ENCODE peak calls at places on chromosomes 11 and 22, in four cellular contexts. One of them, this sample, is unnamed.

GRCh38 chr11:64231536-64231935 is 1.2 kb downstream of the DNAJC4 start:
- DNase-seq in T-cell: no peak
- DNase-seq in T-helper 9 cell: no peak
- DNase-seq in upper lobe of right lung: no peak
- DNase-seq in this sample: no peak

GRCh38 chr22:23606204-23607131 is 25.7 kb downstream of the DRICH1 start:
- DNase-seq in T-helper 9 cell: no peak
- DNase-seq in T-cell: no peak
- DNase-seq in upper lobe of right lung: no peak
- DNase-seq in this sample: no peak

GRCh38 chr11:41382927-41383326 is 76.5 kb downstream of the LRRC4C start:
- DNase-seq in T-helper 9 cell: no peak
- DNase-seq in upper lobe of right lung: no peak
- DNase-seq in T-cell: no peak
- DNase-seq in this sample: no peak

GRCh38 chr11:1455032-1455762 is 31.4 kb downstream of the MOB2 start:
- DNase-seq in T-cell: no peak
- DNase-seq in T-helper 9 cell: no peak
- DNase-seq in upper lobe of right lung: no peak
- DNase-seq in this sample: no peak

GRCh38 chr22:43892183-43892894 is 526 bp upstream of the PNPLA5 start:
- DNase-seq in T-helper 9 cell: no peak
- DNase-seq in upper lobe of right lung: peak
- DNase-seq in T-cell: no peak
- DNase-seq in this sample: no peak

GRCh38 chr11:67605231-67606011 is 1.3 kb upstream of the NDUFV1 start:
- DNase-seq in upper lobe of right lung: no peak
- DNase-seq in T-helper 9 cell: no peak
- DNase-seq in T-cell: no peak
- DNase-seq in this sample: no peak

GRCh38 chr22:31244044-31244942 is 32.2 kb downstream of the LIMK2 start:
- DNase-seq in T-helper 9 cell: no peak
- DNase-seq in upper lobe of right lung: no peak
- DNase-seq in T-cell: no peak
- DNase-seq in this sample: no peak

GRCh38 chr11:1928038-1928890 is 8.8 kb downstream of the TNNT3 start:
- DNase-seq in T-helper 9 cell: no peak
- DNase-seq in upper lobe of right lung: peak
- DNase-seq in T-cell: no peak
- DNase-seq in this sample: no peak

GRCh38 chr11:68773521-68774187 is 22.3 kb upstream of the TESMIN start:
- DNase-seq in upper lobe of right lung: no peak
- DNase-seq in T-cell: no peak
- DNase-seq in T-helper 9 cell: no peak
- DNase-seq in this sample: no peak

GRCh38 chr22:27628891-27629631 is 172.5 kb downstream of the MN1 start:
- DNase-seq in upper lobe of right lung: no peak
- DNase-seq in T-cell: no peak
- DNase-seq in T-helper 9 cell: no peak
- DNase-seq in this sample: no peak

GRCh38 chr11:125410091-125410490 is 86.0 kb downstream of the FEZ1 start:
- DNase-seq in T-helper 9 cell: no peak
- DNase-seq in upper lobe of right lung: peak
- DNase-seq in T-cell: no peak
- DNase-seq in this sample: no peak

GRCh38 chr11:45216031-45216430 is 69.6 kb downstream of the PRDM11 start:
- DNase-seq in T-cell: no peak
- DNase-seq in upper lobe of right lung: no peak
- DNase-seq in T-helper 9 cell: no peak
- DNase-seq in this sample: no peak

GRCh38 chr11:5690216-5690615 is 626 bp downstream of the TRIM22 start:
- DNase-seq in upper lobe of right lung: no peak
- DNase-seq in T-helper 9 cell: no peak
- DNase-seq in T-cell: no peak
- DNase-seq in this sample: no peak

GRCh38 chr11:112280268-112281126 is 19.8 kb upstream of the PLET1 start:
- DNase-seq in upper lobe of right lung: peak
- DNase-seq in T-cell: peak
- DNase-seq in T-helper 9 cell: peak
- DNase-seq in this sample: peak

GRCh38 chr11:129373489-129373953 is 2.1 kb upstream of the BARX2 start:
- DNase-seq in T-cell: no peak
- DNase-seq in upper lobe of right lung: no peak
- DNase-seq in T-helper 9 cell: no peak
- DNase-seq in this sample: peak

GRCh38 chr11:45102361-45102809 is 44.1 kb upstream of the PRDM11 start:
- DNase-seq in T-helper 9 cell: no peak
- DNase-seq in upper lobe of right lung: no peak
- DNase-seq in T-cell: no peak
- DNase-seq in this sample: no peak

GRCh38 chr11:17972987-17973386 is 39.9 kb downstream of the SERGEF start:
- DNase-seq in T-helper 9 cell: no peak
- DNase-seq in upper lobe of right lung: no peak
- DNase-seq in T-cell: no peak
- DNase-seq in this sample: no peak

GRCh38 chr11:92638678-92639077 is 330.8 kb upstream of the MTNR1B start:
- DNase-seq in T-helper 9 cell: no peak
- DNase-seq in upper lobe of right lung: no peak
- DNase-seq in T-cell: no peak
- DNase-seq in this sample: no peak

GRCh38 chr11:84829162-84829561 is 798.0 kb downstream of the DLG2 start:
- DNase-seq in T-helper 9 cell: no peak
- DNase-seq in upper lobe of right lung: no peak
- DNase-seq in T-cell: no peak
- DNase-seq in this sample: no peak

GRCh38 chr22:44660051-44660830 is 41.8 kb upstream of the PRR5 start:
- DNase-seq in T-helper 9 cell: no peak
- DNase-seq in T-cell: no peak
- DNase-seq in upper lobe of right lung: no peak
- DNase-seq in this sample: no peak

GRCh38 chr22:23075525-23076216 is 5.4 kb downstream of the GNAZ start:
- DNase-seq in T-cell: no peak
- DNase-seq in upper lobe of right lung: no peak
- DNase-seq in T-helper 9 cell: no peak
- DNase-seq in this sample: no peak

GRCh38 chr11:121904148-121904547 is 211.9 kb downstream of the BLID start:
- DNase-seq in upper lobe of right lung: no peak
- DNase-seq in T-helper 9 cell: no peak
- DNase-seq in T-cell: no peak
- DNase-seq in this sample: peak

GRCh38 chr22:26064048-26064447 is 105.2 kb upstream of the SEZ6L start:
- DNase-seq in upper lobe of right lung: no peak
- DNase-seq in T-helper 9 cell: no peak
- DNase-seq in T-cell: no peak
- DNase-seq in this sample: no peak

GRCh38 chr11:92306966-92307504 is 82.4 kb downstream of the FAT3 start:
- DNase-seq in upper lobe of right lung: no peak
- DNase-seq in T-helper 9 cell: no peak
- DNase-seq in T-cell: no peak
- DNase-seq in this sample: no peak

GRCh38 chr11:68136866-68137265 is 15.7 kb upstream of the CHKA start:
- DNase-seq in T-helper 9 cell: no peak
- DNase-seq in upper lobe of right lung: no peak
- DNase-seq in T-cell: no peak
- DNase-seq in this sample: no peak

GRCh38 chr11:125167954-125168821 is 3.6 kb downstream of the PKNOX2 start:
- DNase-seq in T-helper 9 cell: no peak
- DNase-seq in T-cell: no peak
- DNase-seq in upper lobe of right lung: no peak
- DNase-seq in this sample: no peak

GRCh38 chr11:35969089-35970046 is 25.5 kb downstream of the LDLRAD3 start:
- DNase-seq in T-helper 9 cell: no peak
- DNase-seq in T-cell: no peak
- DNase-seq in upper lobe of right lung: peak
- DNase-seq in this sample: peak

This sample was measured in lower lobe of right lung.